ENCODE peak calls at places on chromosomes 11 and 22, in six cellular contexts. F is endothelial cell; X is posterior cingulate gyrus; L is lower leg skin; C is stimulated activated CD4-positive, alpha-beta T cell treated with anti-CD3 and anti-CD28 coated beads, Interleukin-15, amount 100 ng/mL, for 1 hour; U is right lobe of liver. Y is an unnamed sample.

GRCh38 chr22:17228725-17229126 is 9.5 kb upstream of the ADA2 start:
- DNase-seq in F (no peak), X (no peak), L (no peak), C (no peak), U (peak), Y (no peak)

GRCh38 chr11:120424185-120424969 is 87.2 kb upstream of the GRIK4 start:
- DNase-seq in F (no peak), X (no peak), L (no peak), C (no peak), U (no peak), Y (no peak)

GRCh38 chr22:31238057-31238456 is 26.0 kb downstream of the LIMK2 start:
- DNase-seq in F (no peak), X (no peak), L (no peak), C (no peak), U (no peak), Y (no peak)

GRCh38 chr11:77590194-77590591 is 440 bp downstream of the AQP11 start:
- DNase-seq in F (peak), X (peak), L (no peak), C (no peak), U (peak), Y (no peak)

GRCh38 chr22:39941661-39942060 is 18.5 kb upstream of the TMA7B start:
- DNase-seq in F (no peak), X (no peak), L (no peak), C (no peak), U (no peak), Y (no peak)

GRCh38 chr11:44632466-44633123 is 67.1 kb downstream of the CD82 start:
- DNase-seq in F (peak), X (peak), L (peak), C (no peak), U (peak), Y (no peak)

GRCh38 chr11:73838443-73839122 is 38.1 kb downstream of the COA4 start:
- DNase-seq in F (no peak), X (no peak), L (no peak), C (no peak), U (no peak), Y (no peak)

GRCh38 chr11:111627591-111627990 is 25.3 kb downstream of the SIK2 start:
- DNase-seq in F (no peak), X (no peak), L (no peak), C (no peak), U (no peak), Y (no peak)

GRCh38 chr11:86152006-86152862 is 83.3 kb upstream of the PICALM start:
- DNase-seq in F (no peak), X (peak), L (no peak), C (no peak), U (no peak), Y (no peak)